ENCODE peak calls at places on chromosomes 11 and 22, in four cellular contexts. V is neural progenitor cell, J is SK-N-MC, W is fibroblast of lung. S is an unnamed sample.

GRCh38 chr22:30086496-30086895 is 6.2 kb downstream of the HORMAD2 start:
- DNase-seq in V (no peak), J (no peak), W (no peak), S (no peak)

GRCh38 chr11:1410366-1411291 is 20.9 kb downstream of the BRSK2 start:
- DNase-seq in V (peak; percentile 73), J (no peak), W (peak; percentile 3), S (no peak)

GRCh38 chr11:78532991-78533861 is 41.4 kb downstream of the NARS2 start:
- DNase-seq in V (no peak), J (no peak), W (no peak), S (no peak)

GRCh38 chr11:9462172-9462799 is 1.5 kb downstream of the ZNF143 start:
- DNase-seq in V (peak; percentile 4), J (no peak), W (no peak), S (no peak)

GRCh38 chr11:44831605-44832394 is 105.0 kb downstream of the TSPAN18 start:
- DNase-seq in V (no peak), J (no peak), W (no peak), S (no peak)

GRCh38 chr11:83006877-83007330 is 64.8 kb downstream of the RAB30 start:
- DNase-seq in V (no peak), J (no peak), W (no peak), S (no peak)

GRCh38 chr11:65920035-65920802 is 993 bp downstream of the DRAP1 start:
- DNase-seq in V (no peak), J (no peak), W (no peak), S (no peak)

GRCh38 chr22:46481386-46481785 is 56.0 kb downstream of the CELSR1 start:
- DNase-seq in V (no peak), J (no peak), W (no peak), S (no peak)

GRCh38 chr11:68928481-68928880 is 24.8 kb downstream of the IGHMBP2 start:
- DNase-seq in V (no peak), J (no peak), W (peak; percentile 24), S (no peak)

GRCh38 chr11:26025680-26026079 is 306.2 kb upstream of the ANO3 start:
- DNase-seq in V (no peak), J (no peak), W (peak; percentile 41), S (no peak)

GRCh38 chr22:19579880-19580279 is 55.7 kb upstream of the CLDN5 start:
- DNase-seq in V (no peak), J (no peak), W (no peak), S (peak; percentile 44)

GRCh38 chr11:83051760-83052671 is 19.7 kb downstream of the RAB30 start:
- DNase-seq in V (no peak), J (no peak), W (peak; percentile 99), S (no peak)

GRCh38 chr22:48096846-48097665 is 1334.6 kb downstream of the TBC1D22A start:
- DNase-seq in V (peak; percentile 16), J (no peak), W (no peak), S (peak; percentile 52)

GRCh38 chr11:3221408-3222002 is 2.9 kb upstream of the MRGPRG start:
- DNase-seq in V (no peak), J (no peak), W (no peak), S (no peak)

GRCh38 chr11:65121447-65121864 is 478 bp downstream of the FAU start:
- DNase-seq in V (peak; percentile 39), J (no peak), W (no peak), S (no peak)

GRCh38 chr11:73152086-73152853 is 10.2 kb upstream of the FCHSD2 start:
- DNase-seq in V (no peak), J (no peak), W (no peak), S (no peak)

GRCh38 chr22:32615874-32616564 is 141.4 kb downstream of the FBXO7 start:
- DNase-seq in V (peak; percentile 34), J (no peak), W (no peak), S (no peak)

GRCh38 chr11:47412152-47412746 is 3.9 kb downstream of the SLC39A13 start:
- DNase-seq in V (peak; percentile 80), J (no peak), W (peak; percentile 32), S (peak; percentile 49)

GRCh38 chr11:31646206-31646605 is 136.6 kb downstream of the ELP4 start:
- DNase-seq in V (no peak), J (no peak), W (no peak), S (no peak)

GRCh38 chr11:72600557-72600956 is 73.7 kb downstream of the PDE2A start:
- DNase-seq in V (no peak), J (no peak), W (no peak), S (no peak)

GRCh38 chr11:45942381-45942780 is 19.9 kb downstream of the LARGE2 start:
- DNase-seq in V (no peak), J (no peak), W (no peak), S (no peak)

GRCh38 chr11:29485641-29486040 is 531.2 kb downstream of the KCNA4 start:
- DNase-seq in V (no peak), J (no peak), W (no peak), S (no peak)

DNA sequence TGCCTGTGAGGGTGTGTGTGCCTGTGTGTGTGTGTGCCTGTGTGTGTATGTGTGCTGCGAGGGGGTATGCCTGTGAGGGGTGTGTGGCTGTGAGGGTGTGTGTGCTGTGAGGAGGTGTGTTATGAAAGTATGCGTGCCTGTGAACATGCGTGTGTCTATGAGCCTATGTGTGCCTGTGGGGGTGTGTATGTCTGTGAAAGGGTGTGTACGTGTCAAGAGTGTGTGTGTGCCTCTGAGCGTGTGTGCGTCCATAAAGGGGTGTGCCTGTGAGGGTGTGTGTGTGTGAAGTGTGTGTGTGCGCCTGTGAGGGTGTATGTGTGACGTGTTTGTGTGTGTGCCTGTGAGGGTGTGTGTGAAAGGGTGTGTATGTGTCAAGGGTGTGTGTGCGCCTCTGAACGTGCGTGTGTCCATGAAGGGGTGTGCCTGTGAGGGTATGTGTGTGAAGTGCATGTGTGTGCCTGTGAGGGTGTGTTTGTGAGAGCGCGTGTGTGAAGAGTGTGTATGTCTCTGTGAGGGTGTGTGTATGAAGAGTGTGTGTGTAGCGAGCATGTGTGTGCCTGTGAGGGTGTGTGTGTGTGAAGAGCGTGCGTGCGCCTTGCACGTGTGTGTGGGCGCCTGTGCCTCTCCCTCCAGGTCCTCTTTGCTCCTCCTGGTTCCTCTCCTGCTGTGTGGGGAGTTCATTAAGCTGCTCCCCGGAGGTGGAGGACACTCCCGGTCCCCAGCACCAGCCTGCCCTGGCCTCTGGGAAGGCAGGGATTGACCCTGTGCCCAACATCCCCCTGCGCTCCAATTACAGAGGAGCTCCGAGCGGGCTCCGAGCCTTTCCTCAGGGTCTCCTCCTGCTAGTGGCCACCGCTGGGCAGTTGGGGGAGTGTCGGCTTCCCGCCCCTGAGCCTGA is 53.3 kb downstream of the CACNA1I start:
- DNase-seq in V (peak; percentile 51), J (no peak), W (no peak), S (no peak)
- TF ChIP-seq EZH2 in V (no peak), J (no peak), W (peak; percentile 4), S (no peak)

GRCh38 chr11:37572491-37573171 is 974.6 kb upstream of the RAG2 start:
- DNase-seq in V (no peak), J (no peak), W (no peak), S (no peak)
- H3K4me3 ChIP-seq in V (no peak overlapping the region), J (no peak overlapping the region), W (no peak overlapping the region), S (no peak overlapping the region)

DNA sequence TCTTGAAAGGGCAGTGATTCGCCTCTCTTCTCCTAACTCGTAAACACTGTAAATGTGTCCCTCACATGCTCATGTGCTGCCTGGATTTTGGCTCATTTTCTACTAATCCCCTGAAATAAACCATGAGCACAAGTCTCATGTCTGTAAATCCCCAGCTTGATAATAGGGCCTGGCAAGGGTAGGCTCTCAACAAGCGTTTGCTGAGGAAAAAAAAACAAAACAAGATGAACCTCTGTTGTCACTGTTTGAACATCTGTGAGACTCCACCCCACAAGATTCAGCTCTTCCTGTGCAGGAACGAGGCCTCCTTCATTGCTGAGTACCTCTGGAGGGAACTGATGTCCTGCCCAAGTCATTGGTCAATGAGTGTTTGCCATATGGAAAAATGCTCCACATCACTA is 4.5 kb upstream of the CYB5R2 start:
- DNase-seq in V (no peak), J (no peak), W (no peak), S (no peak)
- H3K27ac ChIP-seq in V (no peak overlapping the region), J (no peak overlapping the region), W (no peak overlapping the region), S (no peak overlapping the region)

DNA sequence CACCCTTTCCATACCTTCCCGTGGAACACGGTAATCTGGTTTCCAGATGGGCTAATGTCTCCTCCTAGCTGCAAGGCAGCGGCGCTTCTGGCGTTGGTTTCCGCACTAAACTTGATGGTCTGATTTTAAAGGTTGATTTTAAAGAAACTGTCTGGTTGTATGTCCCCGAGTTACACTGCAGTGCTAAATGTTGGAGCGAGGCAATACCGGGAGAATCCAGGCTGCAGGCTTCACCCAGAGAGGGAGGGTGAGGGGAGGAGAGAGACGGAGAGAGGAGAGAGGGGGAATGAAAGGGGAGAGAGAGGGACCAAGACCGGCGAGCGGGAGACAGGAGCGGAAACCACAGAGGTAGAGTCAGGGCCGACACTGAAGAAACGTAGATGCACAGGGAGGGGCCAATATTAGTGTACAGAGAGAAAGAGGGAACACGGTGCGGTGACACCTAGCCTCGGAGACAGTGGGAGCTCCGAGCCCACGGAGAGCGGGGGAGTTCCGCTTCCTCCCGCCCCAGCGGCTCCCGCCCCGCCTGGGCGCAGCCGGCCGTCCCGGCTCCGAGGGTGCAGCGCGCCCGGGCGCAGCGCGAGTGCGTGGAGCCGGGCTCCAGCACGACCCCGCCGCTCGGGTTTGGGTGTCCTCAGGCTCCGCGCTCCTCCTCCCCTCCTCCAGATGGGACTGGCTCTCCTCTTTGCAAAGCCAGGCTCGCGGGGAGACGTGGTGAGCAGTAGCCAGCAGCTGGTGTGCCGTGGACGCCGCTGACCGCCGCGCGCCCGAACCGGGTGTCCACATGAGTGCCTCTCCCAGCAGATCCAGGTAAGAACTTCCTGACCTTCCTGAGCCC is 71.9 kb upstream of the GRAMD1B start:
- DNase-seq in V (peak; percentile 62), J (no peak), W (peak; percentile 0), S (no peak)
- TF ChIP-seq EZH2 in V (peak; percentile 56), J (no peak), W (peak; percentile 42), S (peak; percentile 82)

S was measured in DND-41.